ENCODE peak calls at places on chromosomes 3 and 15, in five cellular contexts. G is cardiac muscle cell, J is H7, M is stomach, H is pancreas. R is an unnamed sample.

GRCh38 chr15:60375255-60375809 is 22.5 kb downstream of the ANXA2 start:
- DNase-seq in H (no peak), G (no peak), J (no peak), M (no peak), R (peak; percentile 4)

GRCh38 chr3:29922990-29923746 is 642.3 kb downstream of the RBMS3 start:
- DNase-seq in H (no peak), G (no peak), J (no peak), M (no peak), R (no peak)

GRCh38 chr15:99279290-99279689 is 28.0 kb downstream of the LRRC28 start:
- DNase-seq in M (no peak), J (no peak), H (no peak), G (no peak), R (no peak)

GRCh38 chr15:44158111-44158510 is 37.0 kb downstream of the FRMD5 start:
- DNase-seq in M (no peak), H (no peak), J (no peak), G (no peak), R (no peak)

GRCh38 chr3:59161048-59161447 is 111.2 kb upstream of the CFAP20DC start:
- DNase-seq in M (no peak), H (no peak), G (no peak), J (no peak), R (no peak)

GRCh38 chr3:71066849-71067261 is 516.7 kb downstream of the FOXP1 start:
- DNase-seq in J (peak; percentile 29), M (no peak), G (no peak), H (no peak), R (no peak)

GRCh38 chr3:194161181-194162045 is 25.5 kb downstream of the HES1 start:
- DNase-seq in J (peak; percentile 65), M (peak; percentile 73), G (no peak), H (peak; percentile 71), R (peak; percentile 72)

GRCh38 chr15:74373731-74374647 is 6.5 kb upstream of the CYP11A1 start:
- DNase-seq in H (peak; percentile 95), G (peak; percentile 94), J (peak; percentile 100), M (peak; percentile 97), R (peak; percentile 99)

GRCh38 chr3:182962162-182962561 is 18.2 kb downstream of the DCUN1D1 start:
- DNase-seq in G (no peak), J (no peak), H (no peak), M (peak; percentile 49), R (no peak)

GRCh38 chr3:35778201-35778600 is 138.9 kb downstream of the ARPP21 start:
- DNase-seq in H (no peak), G (peak; percentile 26), J (no peak), M (no peak), R (peak; percentile 63)

GRCh38 chr15:39713846-39714245 is 68.8 kb downstream of the FSIP1 start:
- DNase-seq in M (no peak), H (no peak), J (no peak), G (no peak), R (no peak)

GRCh38 chr3:182713743-182714517 is 79.4 kb upstream of the ATP11B start:
- DNase-seq in J (peak; percentile 44), H (no peak), M (no peak), G (peak; percentile 74), R (no peak)

GRCh38 chr3:117786339-117786738 is 1076.8 kb downstream of the TUSC7 start:
- DNase-seq in H (no peak), M (no peak), G (no peak), J (no peak), R (no peak)

GRCh38 chr3:192917258-192917507 is 473 bp downstream of the MB21D2 start:
- DNase-seq in H (no peak), J (peak; percentile 75), G (no peak), M (no peak), R (no peak)

GRCh38 chr15:22845289-22845900 is 6.9 kb downstream of the NIPA2 start:
- DNase-seq in G (peak; percentile 81), H (no peak), M (no peak), J (peak; percentile 80), R (peak; percentile 72)

GRCh38 chr3:72977463-72977862 is 19.1 kb upstream of the PPP4R2 start:
- DNase-seq in H (no peak), J (no peak), G (no peak), M (no peak), R (no peak)

GRCh38 chr3:124883766-124884473 is 3.2 kb downstream of the ITGB5 start:
- DNase-seq in M (no peak), J (no peak), G (no peak), H (no peak), R (peak; percentile 54)

GRCh38 chr3:141659821-141660597 is 78.1 kb upstream of the RNF7 start:
- DNase-seq in M (peak; percentile 64), G (peak; percentile 83), J (peak; percentile 81), H (peak; percentile 88), R (peak; percentile 82)

GRCh38 chr3:69739204-69740102 is at the start of gene MITF:
- DNase-seq in H (peak; percentile 95), G (peak; percentile 98), M (peak; percentile 90), J (peak; percentile 92), R (peak; percentile 97)

GRCh38 chr3:166471074-166471753 is 634.0 kb upstream of the BCHE start:
- DNase-seq in H (no peak), J (no peak), G (no peak), M (no peak), R (no peak)

GRCh38 chr3:71251156-71251775 is 332.3 kb downstream of the FOXP1 start:
- DNase-seq in H (no peak), G (no peak), M (no peak), J (no peak), R (no peak)

GRCh38 chr3:69232447-69232846 is 110.1 kb upstream of the LMOD3 start:
- DNase-seq in J (no peak), H (no peak), G (no peak), M (no peak), R (no peak)

GRCh38 chr3:19816631-19817030 is 117.4 kb downstream of the EFHB start:
- DNase-seq in H (no peak), G (no peak), J (no peak), M (no peak), R (no peak)

GRCh38 chr15:47340576-47340920 is 376.8 kb upstream of the SEMA6D start:
- DNase-seq in J (no peak), H (no peak), M (no peak), G (no peak), R (no peak)

GRCh38 chr15:39573844-39574243 is 7.0 kb upstream of the THBS1 start:
- DNase-seq in H (no peak), M (no peak), G (no peak), J (no peak), R (no peak)

GRCh38 chr15:71545923-71546322 is 264.4 kb upstream of the NR2E3 start:
- DNase-seq in M (no peak), G (no peak), H (no peak), J (no peak), R (no peak)

GRCh38 chr15:100570282-100570681 is 31.7 kb downstream of the LINS1 start:
- DNase-seq in J (no peak), G (no peak), H (no peak), M (no peak), R (no peak)

GRCh38 chr15:78149805-78150751 is 916 bp downstream of the IDH3A start:
- DNase-seq in G (no peak), M (no peak), H (no peak), J (no peak), R (peak; percentile 77)

GRCh38 chr15:100588638-100589242 is 13.2 kb downstream of the LINS1 start:
- DNase-seq in J (no peak), H (no peak), M (no peak), G (peak; percentile 1), R (no peak)

GRCh38 chr3:47850803-47851417 is 48.0 kb downstream of the DHX30 start:
- DNase-seq in G (no peak), M (no peak), H (no peak), J (peak; percentile 29), R (no peak)
- H3K36me3 ChIP-seq in G (peaks cover 68% of the 10 kb centered on the region), M (peaks cover 100% of the 10 kb centered on the region), H (peaks cover 34% of the 10 kb centered on the region), J (peaks cover 47% of the 10 kb centered on the region), R (peaks cover 89% of the 10 kb centered on the region)

GRCh38 chr3:195757827-195758226 is 37.0 kb downstream of the MUC20 start:
- DNase-seq in J (peak; percentile 28), G (no peak), H (no peak), M (no peak), R (no peak)

GRCh38 chr3:195757371-195757770 is 36.6 kb downstream of the MUC20 start:
- DNase-seq in J (peak; percentile 54), H (no peak), G (no peak), M (no peak), R (no peak)

GRCh38 chr3:195756935-195757302 is 36.1 kb downstream of the MUC20 start:
- DNase-seq in G (no peak), M (no peak), H (no peak), J (peak; percentile 65), R (no peak)

GRCh38 chr3:195760345-195760983 is 39.7 kb downstream of the MUC20 start:
- DNase-seq in M (no peak), J (peak; percentile 43), G (no peak), H (no peak), R (peak; percentile 35)

DNA sequence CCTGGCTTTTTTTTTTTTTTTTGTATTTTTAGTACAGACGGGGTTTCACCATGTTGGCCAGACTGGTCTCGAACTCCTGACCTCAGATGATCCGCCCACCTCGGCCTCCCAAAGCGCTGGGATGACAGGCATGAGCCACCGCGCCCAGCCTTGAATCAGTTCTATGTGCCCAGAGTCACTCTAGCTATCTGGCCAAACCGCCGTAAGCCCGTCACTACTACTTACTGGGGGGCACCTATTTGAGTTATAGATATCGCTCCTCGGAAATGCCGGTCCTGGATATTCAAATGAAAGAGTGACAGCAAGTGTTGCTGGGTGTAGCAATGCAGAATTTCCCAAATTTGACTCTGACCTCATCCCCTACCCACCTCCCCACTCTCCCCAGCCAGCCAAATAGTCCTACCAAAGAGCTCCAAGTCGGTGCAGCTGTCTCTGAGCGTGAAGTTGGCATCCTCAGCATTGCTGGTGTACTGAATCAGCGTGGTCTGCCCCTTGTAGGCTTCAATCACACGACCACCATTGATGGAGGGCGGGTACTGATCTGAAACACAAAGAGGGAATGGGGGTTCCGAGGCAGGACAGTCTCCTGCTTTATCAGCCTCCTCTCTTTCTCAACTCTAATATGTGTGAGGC is 38.1 kb downstream of the MUC20 start:
- DNase-seq in M (no peak), H (no peak), G (no peak), J (no peak), R (no peak)
- H3K4me3 ChIP-seq in M (no peak overlapping the region), H (no peak overlapping the region), G (no peak overlapping the region), J (no peak overlapping the region), R (no peak overlapping the region)

DNA sequence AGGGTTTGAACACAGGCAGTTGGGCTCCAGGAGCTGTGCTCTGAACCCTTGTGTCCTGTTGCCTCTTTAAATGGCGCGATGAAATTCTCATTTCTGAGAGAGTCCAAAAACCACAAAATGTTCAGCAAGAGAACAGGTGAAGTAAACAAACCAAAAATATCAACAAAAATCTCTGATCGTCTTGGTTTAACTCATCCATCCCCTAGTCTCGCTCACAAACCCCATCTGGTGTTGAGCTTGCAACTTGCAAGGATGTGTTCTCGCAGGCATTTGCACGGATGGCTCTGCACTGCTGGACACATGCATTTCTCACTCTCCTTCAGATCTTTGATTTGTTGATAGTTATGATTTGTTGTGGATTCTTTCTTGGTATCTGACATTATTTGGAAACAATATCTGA is 31.1 kb downstream of the FAH start:
- DNase-seq in J (peak; percentile 65), G (no peak), H (no peak), M (no peak), R (no peak)
- H3K36me3 ChIP-seq in J (peaks cover 4% of the 10 kb centered on the region), G (peaks cover 5% of the 10 kb centered on the region), H (peaks cover 8% of the 10 kb centered on the region), M (peaks cover 89% of the 10 kb centered on the region), R (peaks cover 7% of the 10 kb centered on the region)

DNA sequence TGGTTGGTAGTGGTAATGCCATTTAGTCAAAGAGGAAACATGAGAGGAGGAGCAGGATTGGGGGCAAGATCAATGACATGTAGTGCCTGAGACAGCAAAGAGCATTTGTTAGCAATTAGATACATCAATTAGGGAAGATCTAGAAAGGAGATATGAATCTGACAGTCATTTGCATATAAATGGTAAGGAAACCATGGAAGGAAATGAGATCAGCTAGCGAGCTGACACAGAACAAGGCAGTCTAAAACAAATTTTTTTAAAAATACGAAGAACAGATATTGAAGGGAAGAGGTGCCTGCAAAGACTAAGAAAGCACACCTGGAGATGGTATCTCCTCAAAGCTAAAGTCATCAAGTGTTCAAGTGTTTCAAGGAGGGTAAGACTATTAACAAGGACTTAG is 4.6 kb downstream of the EPM2AIP1 start:
- DNase-seq in M (no peak), G (no peak), J (no peak), H (no peak), R (no peak)
- H3K4me3 ChIP-seq in M (peak overlapping the region; percentile 52), G (peak overlapping the region; percentile 69), J (no peak overlapping the region), H (no peak overlapping the region), R (peak overlapping the region; percentile 88)